ENCODE peak calls at places on chromosome 11, in seven cellular contexts. X is body of pancreas, U is prostate gland, L is heart left ventricle, H is tibial nerve, Z is K562, Y is psoas muscle. G is an unnamed sample.
A peak's percentile ranks its signal among the peaks of the same experiment; 100 is the strongest.

GRCh38 chr11:68663482-68664010 is 20.8 kb upstream of the GAL start:
- DNase-seq in L (no peak), U (no peak), Y (no peak), Z (no peak), X (no peak), H (no peak), G (no peak)

GRCh38 chr11:2104524-2105440 is 34.4 kb downstream of the IGF2 start:
- DNase-seq in X (no peak), Z (no peak), H (no peak), Y (no peak), L (no peak), U (no peak), G (no peak)

GRCh38 chr11:113977701-113978100 is 2.8 kb downstream of the HTR3A start:
- DNase-seq in H (no peak), U (no peak), X (no peak), Z (no peak), L (no peak), Y (no peak), G (no peak)

GRCh38 chr11:120125005-120125404 is 12.9 kb downstream of the TRIM29 start:
- DNase-seq in U (no peak), X (no peak), Y (peak; percentile 70), H (no peak), L (no peak), Z (peak; percentile 35), G (no peak)

GRCh38 chr11:89495951-89496350 is 4.8 kb upstream of the NOX4 start:
- DNase-seq in Z (no peak), X (no peak), U (no peak), Y (peak; percentile 54), H (no peak), L (peak; percentile 21), G (no peak)

GRCh38 chr11:60769273-60769672 is 12.6 kb downstream of the MS4A15 start:
- DNase-seq in L (no peak), U (no peak), Y (no peak), H (no peak), Z (no peak), X (no peak), G (no peak)

GRCh38 chr11:34330653-34331052 is 27.2 kb downstream of the ABTB2 start:
- DNase-seq in Z (no peak), H (no peak), X (peak; percentile 54), U (no peak), Y (no peak), L (no peak), G (no peak)

GRCh38 chr11:15920856-15921629 is 435.3 kb downstream of the SOX6 start:
- DNase-seq in X (no peak), U (no peak), H (no peak), Z (no peak), Y (no peak), L (peak; percentile 32), G (no peak)

GRCh38 chr11:31820438-31820818 is 9.3 kb upstream of the PAX6 start:
- DNase-seq in X (no peak), L (no peak), Y (no peak), Z (no peak), H (no peak), U (no peak), G (no peak)

DNA sequence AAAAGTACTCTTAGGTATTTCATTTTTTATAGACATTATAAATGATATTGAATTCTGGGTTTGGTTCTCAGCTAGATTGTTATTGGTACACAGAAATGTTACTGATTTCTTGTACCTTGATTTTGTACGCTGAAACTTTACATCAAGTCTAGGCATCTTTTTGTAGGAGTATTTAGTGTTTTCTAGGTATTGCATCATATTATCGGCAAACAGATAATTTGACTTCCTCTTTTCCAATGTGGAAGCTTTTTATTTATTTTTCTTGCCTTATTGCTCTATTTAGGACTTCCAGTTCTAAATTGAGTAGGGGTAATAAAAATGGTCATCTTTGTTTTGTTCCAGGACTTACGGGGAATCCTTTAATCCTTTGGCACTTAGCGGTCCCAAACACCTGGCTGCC is 676.6 kb upstream of the CCDC179 start:
- DNase-seq in U (no peak), H (no peak), L (no peak), Y (no peak), Z (no peak), X (no peak), G (no peak)
- H3K4me3 ChIP-seq in U (no peak overlapping the region), H (no peak overlapping the region), L (no peak overlapping the region), Y (no peak overlapping the region), Z (no peak overlapping the region), X (no peak overlapping the region), G (no peak overlapping the region)

GRCh38 chr11:64947202-64947814 is 11.6 kb upstream of the GPHA2 start:
- DNase-seq in U (no peak), Y (no peak), H (no peak), Z (peak; percentile 33), L (no peak), X (no peak), G (no peak)
- TF ChIP-seq CTCF in U (no peak), Y (no peak), H (no peak), Z (peak; percentile 39), L (no peak), X (no peak), G (no peak)

DNA sequence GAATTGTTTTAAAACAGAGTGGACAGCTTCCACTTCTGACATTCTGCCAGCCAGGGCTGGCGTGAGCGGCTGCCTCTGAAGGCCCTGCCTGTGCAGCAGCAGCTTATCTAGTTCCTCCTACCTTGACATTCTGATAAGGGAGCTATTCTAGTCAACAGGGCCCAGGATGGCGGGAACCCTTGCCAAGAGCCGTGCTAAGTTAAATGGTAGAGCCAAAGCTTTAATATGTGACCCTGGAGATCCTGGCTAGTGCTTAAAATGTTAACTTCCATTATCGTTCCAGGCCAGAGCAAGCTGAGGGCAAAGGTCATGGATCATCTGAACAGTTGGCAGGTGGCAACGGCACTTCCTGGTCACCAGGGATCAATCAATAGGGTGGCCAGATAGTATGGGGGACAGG is 3.5 kb downstream of the KCNJ5 start:
- DNase-seq in L (peak; percentile 78), Z (no peak), H (no peak), X (peak; percentile 97), U (no peak), Y (peak; percentile 23), G (peak; percentile 69)
- H3K4me1 ChIP-seq in L (peaks cover 57% of the 10 kb centered on the region), Z (no peaks in the 10 kb centered on the region), H (peaks cover 9% of the 10 kb centered on the region), X (peaks cover 92% of the 10 kb centered on the region), U (no peaks in the 10 kb centered on the region), Y (peaks cover 6% of the 10 kb centered on the region), G (peaks cover 6% of the 10 kb centered on the region)

GRCh38 chr11:78630561-78631303 is 56.1 kb upstream of the NARS2 start:
- DNase-seq in H (no peak), L (no peak), X (no peak), Z (no peak), Y (no peak), U (no peak), G (no peak)
- H3K4me3 ChIP-seq in H (no peak overlapping the region), L (no peak overlapping the region), X (no peak overlapping the region), Z (no peak overlapping the region), Y (no peak overlapping the region), U (no peak overlapping the region), G (no peak overlapping the region)

GRCh38 chr11:103676413-103676812 is 360.0 kb upstream of the DDI1 start:
- DNase-seq in Y (no peak), L (no peak), X (no peak), Z (no peak), H (no peak), U (no peak), G (no peak)

GRCh38 chr11:103673773-103674172 is 362.7 kb upstream of the DDI1 start:
- DNase-seq in X (no peak), Y (no peak), Z (no peak), L (no peak), H (no peak), U (no peak), G (no peak)

GRCh38 chr11:103668859-103669258 is 367.6 kb upstream of the DDI1 start:
- DNase-seq in U (no peak), Z (no peak), H (no peak), L (no peak), X (no peak), Y (no peak), G (no peak)

GRCh38 chr11:103671143-103671651 is 365.2 kb upstream of the DDI1 start:
- DNase-seq in U (no peak), L (no peak), H (no peak), Z (no peak), Y (no peak), X (no peak), G (no peak)
- TF ChIP-seq CTCF in U (no peak), L (no peak), H (no peak), Z (no peak), Y (no peak), X (no peak), G (no peak)

GRCh38 chr11:64319421-64319761 is 1.5 kb downstream of the PRDX5 start:
- DNase-seq in Y (no peak), X (no peak), L (no peak), Z (no peak), H (no peak), U (no peak), G (no peak)

GRCh38 chr11:64321026-64321425 is 3.1 kb downstream of the PRDX5 start:
- DNase-seq in U (no peak), H (no peak), Z (no peak), Y (no peak), X (no peak), L (no peak), G (no peak)

GRCh38 chr11:64321533-64321932 is 3.6 kb downstream of the PRDX5 start:
- DNase-seq in H (no peak), U (peak; percentile 86), Z (no peak), X (peak; percentile 64), L (no peak), Y (no peak), G (peak; percentile 79)

GRCh38 chr11:64318694-64319420 is 936 bp downstream of the PRDX5 start:
- DNase-seq in U (no peak), Y (no peak), Z (peak; percentile 76), L (no peak), H (no peak), X (peak; percentile 31), G (no peak)

DNA sequence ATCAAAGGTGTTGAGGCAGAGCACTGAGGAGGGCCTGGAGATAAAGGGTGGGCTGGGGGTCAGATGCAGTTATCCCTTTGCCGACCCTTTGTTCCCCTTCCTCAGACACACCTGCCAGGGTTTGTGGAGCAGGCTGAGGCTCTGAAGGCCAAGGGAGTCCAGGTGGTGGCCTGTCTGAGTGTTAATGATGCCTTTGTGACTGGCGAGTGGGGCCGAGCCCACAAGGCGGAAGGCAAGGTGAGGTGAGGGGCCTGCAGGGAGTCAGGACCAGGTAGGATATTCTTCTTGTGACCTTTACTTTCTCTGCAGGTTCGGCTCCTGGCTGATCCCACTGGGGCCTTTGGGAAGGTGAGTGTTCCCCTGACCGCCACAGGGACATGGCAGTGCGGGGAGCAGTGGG is 2.6 kb downstream of the PRDX5 start:
- DNase-seq in Z (no peak), L (no peak), Y (no peak), U (no peak), H (no peak), X (no peak), G (no peak)
- H3K4me1 ChIP-seq in Z (peaks cover 56% of the 10 kb centered on the region), L (peaks cover 22% of the 10 kb centered on the region), Y (peaks cover 7% of the 10 kb centered on the region), U (no peaks in the 10 kb centered on the region), H (peaks cover 14% of the 10 kb centered on the region), X (peaks cover 45% of the 10 kb centered on the region), G (peaks cover 22% of the 10 kb centered on the region)

GRCh38 chr11:1054143-1055108 is 17.9 kb upstream of the MUC6 start:
- DNase-seq in H (no peak), L (no peak), Z (no peak), U (peak; percentile 81), Y (peak; percentile 8), X (no peak), G (peak; percentile 90)
- H3K4me3 ChIP-seq in H (no peak overlapping the region), L (no peak overlapping the region), Z (no peak overlapping the region), U (peak overlapping the region; percentile 10), Y (no peak overlapping the region), X (no peak overlapping the region), G (peak overlapping the region; percentile 37)

GRCh38 chr11:11987503-11988022 is 20.9 kb downstream of the DKK3 start:
- DNase-seq in X (no peak), H (no peak), U (no peak), Z (peak; percentile 36), Y (no peak), L (no peak), G (no peak)
- TF ChIP-seq CTCF in X (no peak), H (peak; percentile 17), U (no peak), Z (peak; percentile 48), Y (peak; percentile 4), L (no peak), G (no peak)